ENCODE peak calls at places on chromosomes 1 and 21, in four cellular contexts. F is HepG2, P is K562, A is GM12878. U is an unnamed sample.

GRCh38 chr1:184664661-184665060 is 90.0 kb downstream of the EDEM3 start:
- DNase-seq in A (no peak), F (no peak), P (no peak), U (no peak)

GRCh38 chr1:149978547-149979023 is 31.9 kb downstream of the OTUD7B start:
- DNase-seq in F (peak), A (no peak), P (no peak), U (peak)

GRCh38 chr1:51341876-51342496 is 11.6 kb upstream of the TTC39A start:
- DNase-seq in A (peak), F (no peak), P (peak), U (no peak)

GRCh38 chr1:30752651-30752908 is 5.0 kb downstream of the LAPTM5 start:
- DNase-seq in P (no peak), F (no peak), A (no peak), U (no peak)

GRCh38 chr1:26055041-26055440 is 9.1 kb upstream of the SLC30A2 start:
- DNase-seq in P (no peak), F (no peak), A (no peak), U (no peak)

GRCh38 chr1:20426923-20427322 is 59.1 kb downstream of the CAMK2N1 start:
- DNase-seq in F (peak), A (no peak), P (no peak), U (peak)

GRCh38 chr1:119008483-119009299 is 20.5 kb upstream of the TBX15 start:
- DNase-seq in F (peak), P (peak), A (peak), U (peak)

GRCh38 chr1:8094481-8095241 is 68.6 kb upstream of the ERRFI1 start:
- DNase-seq in F (peak), P (no peak), A (no peak), U (peak)

GRCh38 chr21:44304041-44304738 is 4.3 kb downstream of the PFKL start:
- DNase-seq in P (no peak), F (no peak), A (no peak), U (no peak)

GRCh38 chr1:203682401-203683383 is 56.1 kb downstream of the ATP2B4 start:
- DNase-seq in F (peak), A (no peak), P (peak), U (peak)

DNA sequence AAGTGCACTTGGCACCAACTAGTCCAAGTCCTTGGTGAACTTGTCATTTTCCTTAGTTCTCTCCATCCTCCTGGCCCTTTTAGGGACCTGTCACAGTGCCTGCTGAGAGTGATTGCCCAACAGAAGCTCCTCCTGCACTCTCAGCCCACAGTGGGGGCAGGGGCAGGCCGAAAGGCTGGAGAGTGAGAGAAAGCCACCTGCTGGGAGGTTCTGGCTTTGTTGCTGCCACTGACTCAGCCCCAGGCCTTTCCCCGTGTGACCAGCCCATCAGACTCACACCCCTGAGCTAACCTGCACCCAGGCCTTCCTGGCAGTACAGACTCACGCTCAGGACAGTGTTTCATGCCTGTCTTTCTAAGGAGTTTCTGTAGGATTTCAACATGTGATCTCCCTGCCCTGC is 17.1 kb upstream of the PROK1 start:
- DNase-seq in A (no peak), P (peak), F (peak), U (no peak)
- H3K27ac ChIP-seq in A (no peak), P (no peak), F (no peak), U (no peak)

DNA sequence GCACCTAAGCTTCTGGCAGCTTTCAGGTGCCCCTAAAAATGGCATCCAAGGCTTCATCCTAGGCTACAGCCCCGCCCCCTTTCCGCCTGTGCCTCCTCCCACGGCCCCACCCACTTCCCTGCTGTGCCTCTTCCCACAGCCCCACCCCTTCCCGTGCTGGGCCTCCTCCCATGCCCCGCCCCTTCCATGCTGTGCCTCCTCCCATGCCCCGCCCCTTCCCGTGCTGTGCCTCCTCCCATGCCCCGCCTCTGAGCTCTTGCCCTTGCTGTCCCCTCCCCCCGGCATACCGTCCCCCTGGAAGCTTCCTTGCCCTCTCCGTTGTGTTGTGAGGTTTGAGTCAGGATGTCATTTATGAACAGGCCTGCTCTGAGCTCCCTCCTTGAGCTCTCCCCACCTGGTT is 228.5 kb upstream of the AJAP1 start:
- DNase-seq in A (no peak), P (peak), F (no peak), U (no peak)
- H2AFZ ChIP-seq in A (no peak), P (no peak), F (no peak), U (no peak)

DNA sequence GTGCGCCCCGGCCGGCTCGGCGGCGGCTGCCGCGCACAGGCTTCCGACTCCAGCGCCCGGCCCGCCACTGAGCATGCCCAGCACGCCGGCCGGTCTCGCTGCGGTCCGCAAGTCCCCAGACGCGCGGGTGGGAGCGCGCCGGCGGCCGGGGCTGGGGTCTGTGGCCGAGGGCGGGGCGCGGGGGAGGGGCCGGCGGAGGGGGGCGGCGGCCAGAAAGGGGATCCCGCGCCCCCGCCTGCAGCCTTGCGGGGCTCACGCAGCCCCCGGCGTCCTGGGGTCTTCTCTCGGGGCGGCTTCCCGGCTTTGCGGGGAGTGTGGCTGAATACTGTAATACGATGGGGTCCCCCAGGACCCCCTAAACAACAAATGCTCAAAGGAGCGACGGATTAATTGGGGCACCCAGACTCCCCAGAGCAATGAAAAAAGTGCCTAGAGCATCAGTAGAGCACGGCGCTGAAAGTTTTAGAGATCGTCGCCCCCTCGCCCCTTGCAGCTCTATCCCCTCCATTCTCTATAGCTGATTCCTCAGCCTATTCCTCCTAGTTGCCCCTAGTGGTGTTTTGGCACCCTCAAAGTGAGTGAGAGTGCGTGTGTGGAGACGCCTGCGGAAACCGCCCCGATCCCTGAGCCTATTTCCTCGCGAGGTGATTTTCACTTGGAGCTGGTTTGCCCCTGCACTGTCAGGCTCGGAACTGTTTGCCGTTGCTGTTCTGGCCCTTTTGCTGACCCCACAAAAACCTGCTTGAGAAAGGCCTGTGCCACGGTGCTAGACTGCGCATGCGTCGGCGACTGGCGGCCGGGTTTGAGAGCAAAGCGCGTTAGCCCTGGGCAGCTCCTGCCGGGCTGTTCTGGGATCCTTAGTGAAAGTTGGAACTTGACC is at the start of gene VAV3:
- DNase-seq in A (no peak), P (no peak), F (peak), U (peak)
- TF ChIP-seq MYC in A (no peak), P (no peak), F (no peak), U (no peak)

DNA sequence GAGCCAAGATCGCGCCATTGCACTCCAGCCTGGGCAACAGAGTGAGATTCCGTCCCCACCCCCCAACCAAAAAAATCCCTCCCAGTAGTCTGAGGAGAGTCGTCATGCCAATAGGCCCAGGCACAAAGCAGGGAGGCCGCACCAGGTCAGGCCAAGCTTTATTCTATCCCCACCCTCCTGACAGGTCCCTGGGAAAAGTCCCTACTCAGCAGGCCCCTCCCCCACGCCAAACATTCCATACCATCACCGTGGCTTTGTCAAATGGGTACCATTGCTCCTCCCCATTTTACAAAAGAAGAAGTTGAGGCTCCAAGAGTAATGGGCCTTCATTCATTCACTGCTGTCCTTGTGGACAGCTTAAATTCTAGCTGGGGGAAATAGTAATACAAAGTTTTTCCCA is 5.3 kb downstream of the GPR3 start:
- DNase-seq in F (no peak), P (no peak), A (no peak), U (no peak)
- H3K27ac ChIP-seq in F (no peak), P (no peak), A (no peak), U (no peak)

GRCh38 chr21:22981819-22982218 is 1983.6 kb downstream of the NCAM2 start:
- DNase-seq in F (no peak), P (no peak), A (no peak), U (no peak)
- H2AFZ ChIP-seq in F (no peak), P (no peak), A (no peak), U (no peak)

DNA sequence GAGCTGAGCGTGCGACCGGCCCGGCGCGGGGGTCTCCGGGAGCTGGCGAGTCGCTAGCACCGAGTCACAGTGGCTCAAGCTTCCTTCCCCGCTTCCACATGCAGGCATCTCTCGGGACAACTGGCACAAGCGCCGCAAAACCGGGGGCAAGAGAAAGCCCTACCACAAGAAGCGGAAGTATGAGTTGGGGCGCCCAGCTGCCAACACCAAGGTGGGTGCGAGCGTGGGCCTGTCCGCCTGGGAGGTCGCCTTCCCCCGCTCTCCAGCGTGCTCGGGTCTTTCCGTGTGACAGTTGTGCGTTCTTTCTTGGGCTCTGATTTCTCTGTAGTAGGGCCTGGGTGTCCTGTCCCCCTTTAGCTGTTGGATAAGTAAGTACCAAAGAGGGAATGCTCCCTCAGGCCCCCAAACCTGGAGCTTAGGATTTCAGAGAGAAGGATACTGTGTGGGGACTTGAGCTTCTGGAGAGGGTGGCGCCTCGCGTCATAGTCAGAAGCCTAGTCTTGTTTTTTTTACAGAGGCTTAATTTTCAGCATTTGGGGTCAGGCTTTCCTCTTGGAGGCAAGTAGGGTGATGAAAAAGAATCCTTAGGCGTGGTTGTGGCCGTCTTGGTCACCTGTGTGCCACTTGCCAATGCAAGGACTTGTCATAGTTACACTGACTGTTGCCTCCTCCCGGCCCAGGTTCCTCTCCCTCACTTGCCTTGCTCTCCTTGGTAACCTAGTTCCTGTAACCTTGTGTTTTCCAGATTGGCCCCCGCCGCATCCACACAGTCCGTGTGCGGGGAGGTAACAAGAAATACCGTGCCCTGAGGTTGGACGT is 799 bp downstream of the RPS8 start:
- DNase-seq in A (no peak), P (peak), F (no peak), U (peak)
- TF ChIP-seq MYC in A (no peak), P (peak), F (no peak), U (no peak)

GRCh38 chr1:151478140-151478812 is 19.0 kb upstream of the POGZ start:
- DNase-seq in P (no peak), F (no peak), A (no peak), U (no peak)
- H3K27ac ChIP-seq in P (no peak), F (no peak), A (no peak), U (no peak)

GRCh38 chr1:195804547-195804946 is 803.7 kb downstream of the KCNT2 start:
- DNase-seq in A (no peak), F (no peak), P (no peak), U (no peak)
- H2AFZ ChIP-seq in A (no peak), F (no peak), P (no peak), U (no peak)

GRCh38 chr1:71312545-71312944 is 231.7 kb upstream of the ZRANB2 start:
- DNase-seq in P (no peak), F (no peak), A (no peak), U (no peak)
- TF ChIP-seq MYC in P (no peak), F (no peak), A (no peak), U (no peak)

GRCh38 chr1:155816351-155816750 is 40.7 kb downstream of the GON4L start:
- DNase-seq in A (no peak), P (no peak), F (no peak), U (no peak)

GRCh38 chr1:155812878-155813277 is 44.1 kb downstream of the GON4L start:
- DNase-seq in A (no peak), F (no peak), P (no peak), U (no peak)

DNA sequence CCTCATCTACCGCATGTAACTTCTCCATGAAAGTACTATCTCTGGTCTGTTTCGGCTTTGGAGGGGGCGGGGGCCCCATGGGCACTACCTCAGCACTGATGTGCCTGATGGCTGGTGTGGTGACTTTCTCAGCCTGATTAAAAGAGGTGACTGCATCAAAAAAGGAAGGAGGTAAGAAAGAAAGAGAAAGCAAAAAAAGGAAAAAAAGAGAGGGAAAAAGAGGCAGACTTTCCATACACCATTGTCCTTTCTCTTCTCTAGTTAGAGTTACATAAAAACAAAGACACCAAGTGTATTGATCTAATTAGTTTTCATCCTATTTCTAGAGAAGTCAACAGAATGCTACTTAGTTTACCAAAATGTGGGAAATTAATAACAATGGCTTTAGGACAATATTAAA is 43.3 kb downstream of the GON4L start:
- DNase-seq in F (no peak), A (no peak), P (no peak), U (no peak)
- H3K27ac ChIP-seq in F (no peak), A (no peak), P (no peak), U (no peak)

U was measured in endothelial cell of umbilical vein.